ENCODE peak calls at places on chromosomes 3 and 15, in four cellular contexts. B is cardiac fibroblast; D is Jurkat, Clone E6-1; P is Right ventricle myocardium inferior. Y is an unnamed sample.

GRCh38 chr3:1611824-1612223 is 486.8 kb upstream of the CNTN4 start:
- DNase-seq in B (no peak), D (no peak), P (no peak), Y (no peak)

GRCh38 chr3:107643038-107643883 is 120.5 kb downstream of the BBX start:
- DNase-seq in B (no peak), D (peak; percentile 43), P (no peak), Y (no peak)

GRCh38 chr15:74780523-74780982 is 1.3 kb upstream of the CSK start:
- DNase-seq in B (no peak), D (no peak), P (no peak), Y (no peak)

GRCh38 chr15:31338879-31339557 is 12.4 kb downstream of the KLF13 start:
- DNase-seq in B (peak; percentile 90), D (no peak), P (peak; percentile 88), Y (no peak)

GRCh38 chr3:143783856-143784370 is 64.4 kb downstream of the SLC9A9 start:
- DNase-seq in B (peak; percentile 23), D (no peak), P (no peak), Y (no peak)

GRCh38 chr3:195259146-195259563 is 11.8 kb downstream of the XXYLT1 start:
- DNase-seq in B (peak; percentile 60), D (no peak), P (no peak), Y (peak; percentile 24)

GRCh38 chr15:94306700-94307650 is 75.6 kb downstream of the MCTP2 start:
- DNase-seq in B (peak; percentile 5), D (no peak), P (no peak), Y (no peak)

GRCh38 chr15:74529911-74530310 is 11.1 kb upstream of the ARID3B start:
- DNase-seq in B (peak; percentile 85), D (no peak), P (no peak), Y (no peak)

GRCh38 chr15:48592221-48592731 is 53.2 kb downstream of the FBN1 start:
- DNase-seq in B (peak; percentile 99), D (peak; percentile 63), P (no peak), Y (no peak)

GRCh38 chr3:100113728-100114412 is 431 bp downstream of the FILIP1L start:
- DNase-seq in B (no peak), D (no peak), P (no peak), Y (no peak)

GRCh38 chr3:176814252-176814651 is 383.0 kb downstream of the TBL1XR1 start:
- DNase-seq in B (peak; percentile 54), D (no peak), P (peak; percentile 68), Y (no peak)

GRCh38 chr15:74128785-74129350 is 1.5 kb upstream of the ISLR2 start:
- DNase-seq in B (no peak), D (no peak), P (no peak), Y (no peak)

GRCh38 chr15:31268108-31268501 is 58.5 kb upstream of the KLF13 start:
- DNase-seq in B (no peak), D (no peak), P (no peak), Y (no peak)

GRCh38 chr3:169104541-169104940 is 559.0 kb downstream of the MECOM start:
- DNase-seq in B (peak; percentile 66), D (no peak), P (no peak), Y (no peak)